ENCODE peak calls at places on chromosomes 3 and 15, in seven cellular contexts. One of them, this sample, is unnamed.
A peak's percentile ranks its signal among the peaks of the same experiment; 100 is the strongest.

GRCh38 chr15:74960995-74961588 is 4.5 kb upstream of the RPP25 start:
- DNase-seq in GM23248: no peak
- DNase-seq in naive thymus-derived CD4-positive, alpha-beta T cell: no peak
- DNase-seq in heart left ventricle: no peak
- DNase-seq in uterus: no peak
- DNase-seq in left ventricle myocardium inferior: no peak
- DNase-seq in adrenal gland: no peak
- DNase-seq in this sample: no peak

GRCh38 chr3:16319307-16319706 is 54.3 kb downstream of the OXNAD1 start:
- DNase-seq in GM23248: no peak
- DNase-seq in naive thymus-derived CD4-positive, alpha-beta T cell: peak; percentile 81
- DNase-seq in heart left ventricle: no peak
- DNase-seq in uterus: no peak
- DNase-seq in left ventricle myocardium inferior: no peak
- DNase-seq in adrenal gland: no peak
- DNase-seq in this sample: peak; percentile 65

GRCh38 chr15:75720787-75721461 is 8.3 kb upstream of the CSPG4 start:
- DNase-seq in GM23248: peak; percentile 45
- DNase-seq in naive thymus-derived CD4-positive, alpha-beta T cell: no peak
- DNase-seq in heart left ventricle: peak; percentile 78
- DNase-seq in uterus: no peak
- DNase-seq in left ventricle myocardium inferior: no peak
- DNase-seq in adrenal gland: peak; percentile 71
- DNase-seq in this sample: no peak

GRCh38 chr3:103803787-103804186 is 1369.0 kb downstream of the ZPLD1 start:
- DNase-seq in GM23248: no peak
- DNase-seq in naive thymus-derived CD4-positive, alpha-beta T cell: no peak
- DNase-seq in heart left ventricle: no peak
- DNase-seq in uterus: no peak
- DNase-seq in left ventricle myocardium inferior: no peak
- DNase-seq in adrenal gland: no peak
- DNase-seq in this sample: no peak

GRCh38 chr3:51691949-51692348 is 14.9 kb upstream of the GRM2 start:
- DNase-seq in GM23248: no peak
- DNase-seq in naive thymus-derived CD4-positive, alpha-beta T cell: no peak
- DNase-seq in heart left ventricle: no peak
- DNase-seq in uterus: no peak
- DNase-seq in left ventricle myocardium inferior: no peak
- DNase-seq in adrenal gland: no peak
- DNase-seq in this sample: no peak

GRCh38 chr3:24538891-24539290 is 44.2 kb upstream of the THRB start:
- DNase-seq in GM23248: no peak
- DNase-seq in naive thymus-derived CD4-positive, alpha-beta T cell: no peak
- DNase-seq in heart left ventricle: peak; percentile 83
- DNase-seq in uterus: no peak
- DNase-seq in left ventricle myocardium inferior: peak; percentile 36
- DNase-seq in adrenal gland: peak; percentile 67
- DNase-seq in this sample: no peak

GRCh38 chr15:31487811-31488436 is 161.3 kb downstream of the KLF13 start:
- DNase-seq in GM23248: peak; percentile 87
- DNase-seq in naive thymus-derived CD4-positive, alpha-beta T cell: no peak
- DNase-seq in heart left ventricle: no peak
- DNase-seq in uterus: no peak
- DNase-seq in left ventricle myocardium inferior: no peak
- DNase-seq in adrenal gland: peak; percentile 50
- DNase-seq in this sample: peak; percentile 23

GRCh38 chr15:77414781-77415442 is 5.0 kb downstream of the PEAK1 start:
- DNase-seq in GM23248: no peak
- DNase-seq in naive thymus-derived CD4-positive, alpha-beta T cell: no peak
- DNase-seq in heart left ventricle: no peak
- DNase-seq in uterus: no peak
- DNase-seq in left ventricle myocardium inferior: no peak
- DNase-seq in adrenal gland: no peak
- DNase-seq in this sample: no peak

GRCh38 chr3:120129718-120130117 is 35.5 kb upstream of the GSK3B start:
- DNase-seq in GM23248: peak; percentile 66
- DNase-seq in naive thymus-derived CD4-positive, alpha-beta T cell: no peak
- DNase-seq in heart left ventricle: no peak
- DNase-seq in uterus: no peak
- DNase-seq in left ventricle myocardium inferior: no peak
- DNase-seq in adrenal gland: no peak
- DNase-seq in this sample: no peak

GRCh38 chr3:40172560-40172959 is 136.9 kb upstream of the EIF1B start:
- DNase-seq in GM23248: no peak
- DNase-seq in naive thymus-derived CD4-positive, alpha-beta T cell: no peak
- DNase-seq in heart left ventricle: no peak
- DNase-seq in uterus: no peak
- DNase-seq in left ventricle myocardium inferior: no peak
- DNase-seq in adrenal gland: no peak
- DNase-seq in this sample: no peak

GRCh38 chr3:194007598-194008337 is 128.2 kb upstream of the HES1 start:
- DNase-seq in GM23248: no peak
- DNase-seq in naive thymus-derived CD4-positive, alpha-beta T cell: no peak
- DNase-seq in heart left ventricle: peak; percentile 41
- DNase-seq in uterus: no peak
- DNase-seq in left ventricle myocardium inferior: no peak
- DNase-seq in adrenal gland: no peak
- DNase-seq in this sample: no peak

GRCh38 chr15:80367094-80367493 is 37.1 kb upstream of the ARNT2 start:
- DNase-seq in GM23248: peak; percentile 36
- DNase-seq in naive thymus-derived CD4-positive, alpha-beta T cell: no peak
- DNase-seq in heart left ventricle: no peak
- DNase-seq in uterus: no peak
- DNase-seq in left ventricle myocardium inferior: no peak
- DNase-seq in adrenal gland: no peak
- DNase-seq in this sample: no peak

GRCh38 chr3:108486910-108487309 is 23.5 kb downstream of the MYH15 start:
- DNase-seq in GM23248: peak; percentile 66
- DNase-seq in naive thymus-derived CD4-positive, alpha-beta T cell: no peak
- DNase-seq in heart left ventricle: peak; percentile 34
- DNase-seq in uterus: no peak
- DNase-seq in left ventricle myocardium inferior: peak; percentile 19
- DNase-seq in adrenal gland: peak; percentile 85
- DNase-seq in this sample: no peak

GRCh38 chr3:53677406-53677805 is 168.8 kb downstream of the CHDH start:
- DNase-seq in GM23248: peak; percentile 14
- DNase-seq in naive thymus-derived CD4-positive, alpha-beta T cell: no peak
- DNase-seq in heart left ventricle: no peak
- DNase-seq in uterus: no peak
- DNase-seq in left ventricle myocardium inferior: no peak
- DNase-seq in adrenal gland: no peak
- DNase-seq in this sample: peak; percentile 12

GRCh38 chr3:84772841-84773240 is 185.9 kb upstream of the CADM2 start:
- DNase-seq in GM23248: no peak
- DNase-seq in naive thymus-derived CD4-positive, alpha-beta T cell: no peak
- DNase-seq in heart left ventricle: no peak
- DNase-seq in uterus: no peak
- DNase-seq in left ventricle myocardium inferior: no peak
- DNase-seq in adrenal gland: no peak
- DNase-seq in this sample: no peak

GRCh38 chr3:189277711-189278110 is 105.9 kb downstream of the TPRG1 start:
- DNase-seq in GM23248: peak; percentile 40
- DNase-seq in naive thymus-derived CD4-positive, alpha-beta T cell: no peak
- DNase-seq in heart left ventricle: no peak
- DNase-seq in uterus: no peak
- DNase-seq in left ventricle myocardium inferior: no peak
- DNase-seq in adrenal gland: no peak
- DNase-seq in this sample: no peak

GRCh38 chr3:129690406-129690805 is 83.9 kb upstream of the PLXND1 start:
- DNase-seq in GM23248: peak; percentile 64
- DNase-seq in naive thymus-derived CD4-positive, alpha-beta T cell: peak; percentile 69
- DNase-seq in heart left ventricle: no peak
- DNase-seq in uterus: no peak
- DNase-seq in left ventricle myocardium inferior: no peak
- DNase-seq in adrenal gland: no peak
- DNase-seq in this sample: peak; percentile 75

GRCh38 chr15:45179221-45179985 is 8.4 kb downstream of the SHF start:
- DNase-seq in GM23248: peak; percentile 38
- DNase-seq in naive thymus-derived CD4-positive, alpha-beta T cell: no peak
- DNase-seq in heart left ventricle: no peak
- DNase-seq in uterus: no peak
- DNase-seq in left ventricle myocardium inferior: no peak
- DNase-seq in adrenal gland: peak; percentile 64
- DNase-seq in this sample: peak; percentile 47

GRCh38 chr3:55701997-55702396 is 214.9 kb upstream of the WNT5A start:
- DNase-seq in GM23248: no peak
- DNase-seq in naive thymus-derived CD4-positive, alpha-beta T cell: no peak
- DNase-seq in heart left ventricle: no peak
- DNase-seq in uterus: no peak
- DNase-seq in left ventricle myocardium inferior: no peak
- DNase-seq in adrenal gland: no peak
- DNase-seq in this sample: no peak

GRCh38 chr3:62818347-62818746 is 56.9 kb downstream of the CADPS start:
- DNase-seq in GM23248: no peak
- DNase-seq in naive thymus-derived CD4-positive, alpha-beta T cell: no peak
- DNase-seq in heart left ventricle: no peak
- DNase-seq in uterus: no peak
- DNase-seq in left ventricle myocardium inferior: no peak
- DNase-seq in adrenal gland: no peak
- DNase-seq in this sample: no peak

GRCh38 chr3:123290962-123291361 is 89.2 kb downstream of the SEC22A start:
- DNase-seq in GM23248: no peak
- DNase-seq in naive thymus-derived CD4-positive, alpha-beta T cell: no peak
- DNase-seq in heart left ventricle: peak; percentile 24
- DNase-seq in uterus: no peak
- DNase-seq in left ventricle myocardium inferior: no peak
- DNase-seq in adrenal gland: no peak
- DNase-seq in this sample: no peak

GRCh38 chr15:79516155-79516554 is 84.0 kb downstream of the MINAR1 start:
- DNase-seq in GM23248: no peak
- DNase-seq in naive thymus-derived CD4-positive, alpha-beta T cell: no peak
- DNase-seq in heart left ventricle: no peak
- DNase-seq in uterus: no peak
- DNase-seq in left ventricle myocardium inferior: no peak
- DNase-seq in adrenal gland: no peak
- DNase-seq in this sample: no peak

GRCh38 chr15:88288661-88289060 is 32.1 kb upstream of the NTRK3 start:
- DNase-seq in GM23248: no peak
- DNase-seq in naive thymus-derived CD4-positive, alpha-beta T cell: no peak
- DNase-seq in heart left ventricle: no peak
- DNase-seq in uterus: no peak
- DNase-seq in left ventricle myocardium inferior: no peak
- DNase-seq in adrenal gland: no peak
- DNase-seq in this sample: no peak

GRCh38 chr15:69468241-69469121 is 15.9 kb downstream of the RPLP1 start:
- DNase-seq in GM23248: no peak
- DNase-seq in naive thymus-derived CD4-positive, alpha-beta T cell: peak; percentile 92
- DNase-seq in heart left ventricle: no peak
- DNase-seq in uterus: no peak
- DNase-seq in left ventricle myocardium inferior: no peak
- DNase-seq in adrenal gland: peak; percentile 75
- DNase-seq in this sample: peak; percentile 89

GRCh38 chr3:76307556-76307955 is 522.2 kb upstream of the ZNF717 start:
- DNase-seq in GM23248: peak; percentile 62
- DNase-seq in naive thymus-derived CD4-positive, alpha-beta T cell: no peak
- DNase-seq in heart left ventricle: no peak
- DNase-seq in uterus: no peak
- DNase-seq in left ventricle myocardium inferior: no peak
- DNase-seq in adrenal gland: no peak
- DNase-seq in this sample: no peak

GRCh38 chr3:14460342-14461005 is 58.1 kb downstream of the SLC6A6 start:
- DNase-seq in GM23248: peak; percentile 92
- DNase-seq in naive thymus-derived CD4-positive, alpha-beta T cell: no peak
- DNase-seq in heart left ventricle: peak; percentile 84
- DNase-seq in uterus: peak; percentile 73
- DNase-seq in left ventricle myocardium inferior: peak; percentile 77
- DNase-seq in adrenal gland: peak; percentile 87
- DNase-seq in this sample: no peak

GRCh38 chr3:51957520-51958205 is 2.5 kb downstream of the GPR62 start:
- DNase-seq in GM23248: no peak
- DNase-seq in naive thymus-derived CD4-positive, alpha-beta T cell: no peak
- DNase-seq in heart left ventricle: no peak
- DNase-seq in uterus: no peak
- DNase-seq in left ventricle myocardium inferior: no peak
- DNase-seq in adrenal gland: no peak
- DNase-seq in this sample: no peak

GRCh38 chr3:9204253-9205005 is 45.0 kb downstream of the SRGAP3 start:
- DNase-seq in GM23248: no peak
- DNase-seq in naive thymus-derived CD4-positive, alpha-beta T cell: no peak
- DNase-seq in heart left ventricle: no peak
- DNase-seq in uterus: no peak
- DNase-seq in left ventricle myocardium inferior: no peak
- DNase-seq in adrenal gland: peak; percentile 78
- DNase-seq in this sample: no peak
- H3K27ac ChIP-seq in GM23248: no peak overlapping the region
- H3K27ac ChIP-seq in naive thymus-derived CD4-positive, alpha-beta T cell: no peak overlapping the region
- H3K27ac ChIP-seq in heart left ventricle: no peak overlapping the region
- H3K27ac ChIP-seq in uterus: no peak overlapping the region
- H3K27ac ChIP-seq in left ventricle myocardium inferior: no peak overlapping the region
- H3K27ac ChIP-seq in adrenal gland: peak overlapping the region; percentile 69
- H3K27ac ChIP-seq in this sample: no peak overlapping the region

DNA sequence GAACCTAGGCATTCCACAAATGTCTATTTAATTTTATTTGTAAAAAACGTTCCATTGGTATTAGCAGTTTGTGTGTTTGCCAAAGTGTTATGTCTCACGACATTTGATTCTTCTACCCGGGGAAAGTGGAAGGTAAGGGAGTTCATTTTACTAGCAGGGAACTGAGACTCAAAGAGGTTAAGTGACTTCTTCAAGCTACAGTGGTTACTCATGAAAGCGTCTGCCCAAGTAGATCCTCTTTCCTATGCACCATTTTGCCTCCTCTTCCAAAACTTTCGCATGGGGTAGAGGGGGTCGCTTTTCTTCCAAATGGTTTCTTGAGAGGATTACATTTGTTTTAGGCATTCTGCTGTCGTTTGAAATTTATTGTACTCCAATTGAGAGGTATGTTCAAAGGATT is 9.0 kb downstream of the KAT2B start:
- DNase-seq in GM23248: no peak
- DNase-seq in naive thymus-derived CD4-positive, alpha-beta T cell: no peak
- DNase-seq in heart left ventricle: no peak
- DNase-seq in uterus: no peak
- DNase-seq in left ventricle myocardium inferior: no peak
- DNase-seq in adrenal gland: no peak
- DNase-seq in this sample: no peak
- H3K4me3 ChIP-seq in GM23248: no peak overlapping the region
- H3K4me3 ChIP-seq in naive thymus-derived CD4-positive, alpha-beta T cell: no peak overlapping the region
- H3K4me3 ChIP-seq in heart left ventricle: no peak overlapping the region
- H3K4me3 ChIP-seq in uterus: no peak overlapping the region
- H3K4me3 ChIP-seq in left ventricle myocardium inferior: no peak overlapping the region
- H3K4me3 ChIP-seq in adrenal gland: no peak overlapping the region
- H3K4me3 ChIP-seq in this sample: no peak overlapping the region

GRCh38 chr3:32835943-32836342 is 18.1 kb downstream of the TRIM71 start:
- DNase-seq in GM23248: no peak
- DNase-seq in naive thymus-derived CD4-positive, alpha-beta T cell: no peak
- DNase-seq in heart left ventricle: no peak
- DNase-seq in uterus: no peak
- DNase-seq in left ventricle myocardium inferior: no peak
- DNase-seq in adrenal gland: no peak
- DNase-seq in this sample: no peak
- H3K4me1 ChIP-seq in GM23248: no peaks in the 10 kb centered on the region
- H3K4me1 ChIP-seq in naive thymus-derived CD4-positive, alpha-beta T cell: no peaks in the 10 kb centered on the region
- H3K4me1 ChIP-seq in heart left ventricle: no peaks in the 10 kb centered on the region
- H3K4me1 ChIP-seq in uterus: no peaks in the 10 kb centered on the region
- H3K4me1 ChIP-seq in left ventricle myocardium inferior: no peaks in the 10 kb centered on the region
- H3K4me1 ChIP-seq in adrenal gland: no peaks in the 10 kb centered on the region
- H3K4me1 ChIP-seq in this sample: no peaks in the 10 kb centered on the region

DNA sequence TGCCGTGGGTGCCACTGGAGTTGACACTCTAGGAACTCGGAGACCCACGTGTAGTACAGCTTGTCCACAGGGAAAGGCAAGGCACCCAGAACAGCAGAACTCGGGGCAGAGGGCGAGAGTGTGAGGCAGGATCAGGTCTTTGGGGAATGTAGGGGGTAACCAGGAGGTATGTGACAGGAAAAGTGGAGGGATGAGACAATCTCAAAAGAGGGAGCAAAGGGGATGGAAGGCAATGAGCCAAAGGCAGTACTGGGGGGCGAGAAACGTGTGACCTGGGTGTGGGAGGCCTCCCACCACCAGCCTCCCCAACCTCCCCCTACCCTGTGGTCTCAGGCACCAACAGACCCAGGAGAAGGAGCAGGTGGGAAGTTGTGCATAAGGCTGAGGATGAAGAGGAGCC is 48.9 kb downstream of the UMPS start:
- DNase-seq in GM23248: no peak
- DNase-seq in naive thymus-derived CD4-positive, alpha-beta T cell: no peak
- DNase-seq in heart left ventricle: no peak
- DNase-seq in uterus: no peak
- DNase-seq in left ventricle myocardium inferior: no peak
- DNase-seq in adrenal gland: no peak
- DNase-seq in this sample: no peak
- H3K27ac ChIP-seq in GM23248: peak overlapping the region; percentile 97
- H3K27ac ChIP-seq in naive thymus-derived CD4-positive, alpha-beta T cell: no peak overlapping the region
- H3K27ac ChIP-seq in heart left ventricle: peak overlapping the region; percentile 91
- H3K27ac ChIP-seq in uterus: peak overlapping the region; percentile 93
- H3K27ac ChIP-seq in left ventricle myocardium inferior: peak overlapping the region; percentile 97
- H3K27ac ChIP-seq in adrenal gland: no peak overlapping the region
- H3K27ac ChIP-seq in this sample: no peak overlapping the region

This sample was measured in CD4-positive, CD25-positive, alpha-beta regulatory T cell.